ENCODE peak calls at places on chromosome 4, in five cellular contexts. V is HepG2, T is K562, A is H1, G is GM12878. X is an unnamed sample.

GRCh38 chr4:24752140-24752539 is 43.2 kb upstream of the SOD3 start:
- DNase-seq in V (no peak), T (no peak), A (no peak), G (no peak), X (no peak)

GRCh38 chr4:66585767-66586166 is 915.5 kb upstream of the EPHA5 start:
- DNase-seq in V (no peak), T (no peak), A (no peak), G (no peak), X (no peak)

GRCh38 chr4:101141855-101142254 is 205.5 kb downstream of the PPP3CA start:
- DNase-seq in V (no peak), T (no peak), A (no peak), G (no peak), X (no peak)

GRCh38 chr4:123127218-123127617 is 204.8 kb upstream of the NUDT6 start:
- DNase-seq in V (no peak), T (no peak), A (no peak), G (no peak), X (no peak)

GRCh38 chr4:173489514-173489913 is 40.5 kb downstream of the HAND2 start:
- DNase-seq in V (no peak), T (no peak), A (no peak), G (no peak), X (no peak)

GRCh38 chr4:7539659-7540058 is 104.9 kb upstream of the PSAPL1 start:
- DNase-seq in V (peak), T (peak), A (no peak), G (no peak), X (peak)

GRCh38 chr4:27217261-27217769 is 356.7 kb downstream of the STIM2 start:
- DNase-seq in V (no peak), T (no peak), A (no peak), G (no peak), X (no peak)

GRCh38 chr4:173448557-173448918 is 49.6 kb upstream of the SCRG1 start:
- DNase-seq in V (no peak), T (no peak), A (no peak), G (no peak), X (no peak)

GRCh38 chr4:58732973-58733372 is 1622.8 kb upstream of the IGFBP7 start:
- DNase-seq in V (no peak), T (no peak), A (no peak), G (no peak), X (no peak)

GRCh38 chr4:141810702-141811365 is 174.5 kb downstream of the IL15 start:
- DNase-seq in V (no peak), T (no peak), A (no peak), G (no peak), X (no peak)
- H3K4me2 ChIP-seq in V (no peak), T (no peak), A (no peak), G (no peak), X (no peak)

DNA sequence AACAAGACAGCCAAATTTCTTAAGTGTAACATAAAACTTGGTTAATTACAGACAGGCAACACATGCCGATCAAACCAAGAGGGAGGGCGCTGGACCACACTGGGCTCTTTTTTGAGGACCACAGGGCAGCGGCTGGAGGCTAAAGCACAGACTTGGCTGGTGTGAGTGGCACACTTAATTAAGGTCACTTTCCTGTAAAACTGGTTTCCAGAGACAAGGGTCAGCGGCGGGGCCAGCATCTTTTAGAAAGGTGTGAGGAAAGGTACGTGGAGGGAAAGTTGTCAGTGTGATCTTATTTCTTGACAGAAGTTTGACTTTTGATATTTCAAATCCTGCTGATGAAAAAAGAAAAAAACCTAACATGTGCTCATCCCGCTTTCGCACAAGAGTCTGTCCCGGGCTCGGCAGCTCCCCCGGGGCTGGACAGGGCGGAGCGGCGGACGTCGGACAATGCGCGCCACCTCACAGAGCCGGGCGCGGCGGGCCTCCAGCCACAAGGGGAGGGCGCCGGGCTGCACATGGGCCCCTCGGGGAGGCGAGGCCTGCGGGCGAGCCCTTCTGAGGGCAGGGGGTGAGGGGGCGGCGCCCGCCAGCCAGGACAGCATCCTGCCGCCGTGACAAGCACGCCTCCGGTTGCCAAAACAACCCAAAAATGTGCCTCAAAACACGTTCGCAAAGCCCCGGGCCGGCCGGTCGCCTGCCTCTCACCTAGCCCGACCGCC is 658 bp upstream of the HSPA4L start:
- DNase-seq in V (no peak), T (no peak), A (no peak), G (no peak), X (no peak)
- TF ChIP-seq JUND in V (no peak), T (no peak), A (no peak), G (no peak), X (no peak)

DNA sequence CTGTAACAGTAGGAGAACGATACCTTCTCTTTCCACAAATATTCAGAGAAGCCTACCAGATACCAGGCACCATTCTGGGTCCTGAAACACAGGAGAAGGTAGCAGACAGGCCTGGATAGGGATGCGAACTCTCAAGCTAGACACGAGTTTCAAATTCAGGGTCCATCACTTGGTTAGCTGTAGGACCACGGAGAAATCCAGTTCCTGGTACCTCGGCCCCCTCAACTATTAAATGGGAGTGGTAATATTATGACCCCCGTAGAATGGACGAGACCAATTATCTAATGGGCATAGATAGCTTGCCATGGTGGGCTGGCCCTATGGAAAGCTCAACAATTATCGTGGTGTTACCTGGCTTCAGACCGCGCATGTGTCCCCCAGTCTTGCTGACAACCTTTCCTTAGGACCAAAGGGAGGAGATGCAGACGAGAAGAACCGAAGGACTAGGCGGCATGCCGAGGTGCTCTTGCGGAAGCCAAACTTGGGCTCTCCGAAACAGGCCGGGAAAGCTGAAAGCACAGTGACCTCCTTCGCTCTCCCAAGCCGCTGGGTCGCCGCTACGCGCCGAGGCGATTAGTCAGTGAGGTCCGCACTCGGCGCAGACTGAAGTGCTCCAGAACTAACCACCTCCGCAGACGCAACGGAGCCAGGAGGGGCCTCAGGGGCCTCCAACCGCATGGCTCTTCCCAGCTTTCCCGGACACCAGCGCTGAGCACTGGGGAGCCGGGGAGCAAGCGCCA is 19.6 kb downstream of the NKX3-2 start:
- DNase-seq in V (no peak), T (no peak), A (no peak), G (no peak), X (no peak)
- TF ChIP-seq EZH2 in V (no peak), T (no peak), A (peak), G (no peak), X (no peak)

GRCh38 chr4:23070848-23071570 is 378.3 kb downstream of the GBA3 start:
- DNase-seq in V (no peak), T (no peak), A (no peak), G (no peak), X (no peak)
- H3K4me2 ChIP-seq in V (no peak), T (no peak), A (no peak), G (no peak), X (no peak)

DNA sequence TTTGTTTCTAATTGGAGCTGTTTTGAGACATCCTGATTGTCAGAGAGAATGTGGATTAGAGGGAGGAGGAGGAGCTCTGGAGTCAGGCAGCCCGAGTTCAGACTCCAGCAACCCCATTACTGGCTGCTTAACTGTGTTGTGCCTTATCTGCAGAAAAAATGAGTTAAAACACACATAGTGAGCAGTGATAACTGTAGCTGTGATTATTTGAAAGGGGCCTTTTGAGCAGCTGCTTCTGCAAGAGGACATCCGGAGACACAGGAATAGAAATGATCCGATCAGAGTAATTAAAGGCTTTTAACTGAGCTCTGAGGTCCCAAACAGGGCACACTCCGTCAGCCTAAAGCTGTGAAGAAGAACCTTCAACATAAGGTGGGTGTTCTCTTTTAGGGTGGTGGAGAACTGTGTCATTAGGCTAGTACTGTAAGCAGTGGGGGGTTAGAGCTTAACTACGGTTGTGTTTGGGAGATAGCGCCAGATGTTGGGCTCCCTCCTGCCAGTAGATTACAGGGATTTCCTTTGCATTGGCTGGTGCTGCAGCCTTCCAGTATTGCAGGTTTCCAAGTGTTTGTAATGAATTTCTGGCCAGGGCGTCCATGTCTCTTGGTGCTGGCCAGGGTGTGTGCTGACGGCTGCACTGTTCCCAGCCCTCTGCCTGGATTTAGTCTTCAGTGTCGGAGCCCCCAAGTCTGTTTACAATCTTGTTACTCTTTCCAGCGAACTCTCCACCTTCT is 24.3 kb downstream of the ADD1 start:
- DNase-seq in V (peak), T (peak), A (no peak), G (no peak), X (no peak)
- TF ChIP-seq JUND in V (no peak), T (no peak), A (no peak), G (no peak), X (no peak)

DNA sequence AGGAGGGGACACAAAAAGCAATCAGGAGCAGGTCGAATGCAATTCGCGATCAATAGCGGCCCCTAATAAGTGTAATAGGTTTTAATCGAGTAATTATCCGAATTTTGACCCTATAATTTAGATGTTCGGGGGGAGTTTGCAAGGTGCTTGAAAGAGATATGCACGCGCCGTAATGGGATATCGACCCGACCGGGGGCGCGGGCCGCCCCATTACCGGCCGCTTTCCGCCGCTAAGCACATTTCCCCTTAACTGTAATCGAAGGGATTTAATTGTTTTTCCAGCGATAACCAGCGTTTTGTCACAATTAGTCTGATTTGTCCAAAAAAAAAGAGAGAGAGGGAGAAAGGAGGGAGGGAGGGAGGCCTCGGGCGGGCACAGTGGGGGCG is 1.0 kb downstream of the NKX1-1 start:
- DNase-seq in V (no peak), T (no peak), A (no peak), G (no peak), X (no peak)
- TF ChIP-seq EZH2 in V (no peak), T (no peak), A (peak), G (no peak), X (no peak)

DNA sequence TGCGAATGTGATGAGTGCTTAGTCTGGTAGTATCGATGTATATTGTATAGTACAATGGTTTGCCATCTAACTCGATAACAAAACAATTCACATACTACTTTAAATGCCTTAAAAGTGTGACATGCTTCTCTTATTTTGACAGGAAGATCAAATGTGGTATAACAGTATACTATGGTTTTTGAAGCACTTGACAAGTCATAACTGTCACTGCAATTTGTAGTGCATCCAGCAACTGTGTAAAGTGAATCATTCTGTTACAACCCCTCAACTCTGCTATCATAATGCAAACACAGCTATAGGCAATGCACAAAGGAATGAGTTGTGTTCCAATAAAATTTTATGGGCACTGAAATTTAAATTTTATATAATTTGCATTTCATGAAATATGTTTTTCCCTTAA is 13.9 kb downstream of the RAP1GDS1 start:
- DNase-seq in V (no peak), T (no peak), A (no peak), G (no peak), X (no peak)
- H3K4me2 ChIP-seq in V (no peak), T (no peak), A (no peak), G (no peak), X (no peak)

DNA sequence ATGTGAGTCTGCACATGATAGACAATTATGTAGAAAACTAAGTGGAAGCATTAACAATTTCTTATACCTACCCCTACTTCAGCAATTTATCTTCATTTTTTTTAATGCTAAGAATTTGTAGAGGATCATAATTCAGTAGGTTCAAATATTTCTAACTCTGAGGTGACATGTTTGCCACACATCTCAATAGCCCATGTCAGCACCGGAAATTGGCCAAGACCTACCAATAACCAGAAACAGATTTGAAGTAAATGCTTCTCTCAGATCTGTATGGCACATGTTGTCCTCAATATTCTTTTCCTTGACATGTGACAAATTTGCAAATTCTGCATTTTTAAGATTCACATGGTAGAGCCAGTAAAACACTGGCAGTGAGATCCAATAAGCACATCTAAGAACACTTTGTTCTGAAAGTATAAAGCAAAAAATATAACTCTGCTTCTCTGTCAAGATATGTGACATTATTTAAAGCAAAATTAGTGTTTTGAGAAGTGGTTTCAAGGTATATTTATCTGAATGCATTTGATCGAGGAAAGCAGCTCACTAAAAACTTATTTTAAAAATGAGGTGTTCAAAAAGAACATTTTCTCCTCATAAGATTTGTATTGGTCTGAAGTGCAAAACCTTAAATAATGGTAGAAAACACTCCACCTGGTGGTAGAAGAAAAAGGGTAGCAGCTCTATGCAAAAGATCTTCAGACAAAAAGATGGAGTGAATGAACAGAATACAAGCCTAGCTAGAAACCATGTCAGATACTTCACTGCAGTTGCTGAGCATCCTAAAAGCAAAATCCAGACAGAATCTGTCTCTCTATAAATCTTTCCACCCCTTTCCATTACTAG is 513.9 kb upstream of the FAM241A start:
- DNase-seq in V (no peak), T (no peak), A (no peak), G (no peak), X (peak)
- TF ChIP-seq JUND in V (no peak), T (no peak), A (no peak), G (no peak), X (no peak)